ENCODE peak calls at places on chromosomes 2 and 18, in ten cellular contexts. Q is GM12878, N is H1, Z is neuronal stem cell, P is mammary epithelial cell, J is GM23248, X is DND-41, A is endodermal cell, E is neural progenitor cell, K is Karpas-422. H is an unnamed sample.

GRCh38 chr2:156343096-156343939 is 10.8 kb upstream of the NR4A2 start:
- DNase-seq in Q (no peak), N (no peak), Z (no peak), P (no peak), J (no peak), X (no peak), A (no peak), E (no peak), K (no peak), H (no peak)

GRCh38 chr2:201960300-201960699 is 73.4 kb upstream of the FZD7 start:
- DNase-seq in Q (no peak), N (no peak), Z (no peak), P (no peak), J (no peak), X (no peak), A (no peak), E (no peak), K (peak; percentile 51), H (no peak)

GRCh38 chr18:78711316-78711715 is 268.3 kb upstream of the SALL3 start:
- DNase-seq in Q (no peak), N (no peak), Z (no peak), P (no peak), J (no peak), X (no peak), A (no peak), E (no peak), K (no peak), H (no peak)

GRCh38 chr2:136112949-136113766 is 4.8 kb downstream of the CXCR4 start:
- DNase-seq in Q (no peak), N (no peak), Z (no peak), P (no peak), J (no peak), X (no peak), A (no peak), E (no peak), K (no peak), H (no peak)

GRCh38 chr2:189370719-189371118 is 70.6 kb upstream of the WDR75 start:
- DNase-seq in Q (no peak), N (no peak), Z (no peak), P (peak; percentile 50), J (peak; percentile 75), X (no peak), A (no peak), E (no peak), K (no peak), H (no peak)

GRCh38 chr18:53534695-53535094 is 689.8 kb downstream of the MBD2 start:
- DNase-seq in Q (no peak), N (no peak), Z (no peak), P (no peak), J (peak; percentile 3), X (no peak), A (no peak), E (no peak), K (no peak), H (no peak)

GRCh38 chr2:60880633-60880987 is 764 bp upstream of the REL start:
- DNase-seq in Q (no peak), N (no peak), Z (peak; percentile 4), P (no peak), J (peak; percentile 60), X (no peak), A (no peak), E (no peak), K (no peak), H (peak; percentile 61)

GRCh38 chr2:135916232-135916631 is 40.0 kb upstream of the MCM6 start:
- DNase-seq in Q (no peak), N (no peak), Z (peak; percentile 11), P (peak; percentile 15), J (peak; percentile 51), X (no peak), A (no peak), E (peak; percentile 20), K (peak; percentile 78), H (peak; percentile 58)

GRCh38 chr18:59142274-59142673 is 2.6 kb downstream of the SEC11C start:
- DNase-seq in Q (peak; percentile 44), N (no peak), Z (no peak), P (no peak), J (no peak), X (no peak), A (no peak), E (no peak), K (peak; percentile 51), H (no peak)

GRCh38 chr18:50847192-50847591 is 27.4 kb upstream of the MRO start:
- DNase-seq in Q (no peak), N (no peak), Z (no peak), P (no peak), J (peak; percentile 87), X (no peak), A (no peak), E (no peak), K (no peak), H (no peak)

GRCh38 chr2:163348843-163349395 is 386.9 kb downstream of the FIGN start:
- DNase-seq in Q (no peak), N (no peak), Z (peak; percentile 56), P (peak; percentile 23), J (peak; percentile 16), X (no peak), A (peak; percentile 45), E (peak; percentile 42), K (peak; percentile 41), H (peak; percentile 57)

GRCh38 chr2:234994340-234995321 is 42.8 kb downstream of the SH3BP4 start:
- DNase-seq in Q (no peak), N (no peak), Z (no peak), P (no peak), J (no peak), X (no peak), A (peak; percentile 60), E (peak; percentile 70), K (no peak), H (no peak)

DNA sequence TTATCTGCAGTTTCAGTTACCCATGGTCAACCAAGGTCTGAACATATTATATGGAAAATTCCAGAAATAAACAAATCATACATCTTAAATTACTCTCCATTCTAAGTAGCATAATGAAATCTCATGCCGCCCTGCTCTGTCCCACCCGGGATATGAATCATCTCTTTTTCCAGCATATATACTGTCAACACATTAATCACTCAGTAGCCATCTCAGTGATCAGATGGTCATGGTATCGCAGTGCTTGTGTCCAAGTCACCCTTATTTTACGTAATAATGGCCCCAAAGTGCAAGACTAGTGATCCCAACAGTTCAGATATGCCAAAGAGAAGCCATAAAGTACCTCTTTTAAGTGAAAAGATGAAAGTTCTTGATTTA is 43.8 kb downstream of the OSBPL6 start:
- DNase-seq in Q (no peak), N (no peak), Z (no peak), P (peak; percentile 43), J (peak; percentile 59), X (no peak), A (no peak), E (no peak), K (no peak), H (peak; percentile 19)
- H3K9ac ChIP-seq in Q (no peak overlapping the region), N (no peak overlapping the region), Z (no peak overlapping the region), P (no peak overlapping the region), J (no peak overlapping the region), X (no peak overlapping the region), A (no peak overlapping the region), E (no peak overlapping the region), K (no peak overlapping the region), H (no peak overlapping the region)

DNA sequence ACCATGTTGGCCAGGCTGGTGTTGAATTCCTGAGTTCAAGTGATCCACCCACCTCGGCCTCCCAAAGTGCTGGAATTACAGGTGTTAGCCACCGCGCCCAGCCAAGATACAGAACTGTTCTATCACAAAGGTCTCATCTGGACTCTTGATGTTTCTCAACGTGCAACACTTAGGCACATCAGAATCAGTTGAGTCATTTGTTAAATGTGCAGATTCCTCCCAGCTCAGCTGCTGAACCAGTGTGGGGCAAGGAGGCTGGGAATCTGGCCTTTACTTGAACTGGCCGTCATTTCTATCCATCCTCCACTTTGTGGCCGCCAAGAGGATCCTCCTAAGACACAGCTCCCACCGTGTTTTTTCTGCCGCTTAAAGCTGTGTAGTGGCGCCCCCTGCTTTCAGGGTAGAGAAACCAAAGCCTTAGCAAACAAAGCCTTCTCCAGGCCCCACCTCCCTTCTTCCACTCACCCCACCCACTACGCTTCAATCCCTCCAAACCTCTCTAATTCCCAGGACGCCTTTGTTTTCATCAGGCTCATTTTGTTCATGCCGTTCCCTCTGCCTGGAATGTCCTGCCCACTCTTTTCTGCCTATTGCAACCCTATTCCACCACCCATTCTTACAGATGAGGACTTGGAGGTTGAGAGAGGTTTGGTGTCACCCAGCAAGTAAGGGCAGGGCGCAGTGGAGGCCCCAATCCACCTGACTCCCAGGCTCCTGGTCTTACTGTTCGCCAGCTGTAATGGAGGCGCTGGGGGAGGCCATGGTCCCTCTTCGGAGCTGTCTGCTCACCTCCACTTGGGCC is 776 bp upstream of the SPEG start:
- DNase-seq in Q (no peak), N (peak; percentile 63), Z (no peak), P (no peak), J (peak; percentile 79), X (peak; percentile 41), A (peak; percentile 94), E (peak; percentile 83), K (peak; percentile 83), H (peak; percentile 26)
- H3K4me3 ChIP-seq in Q (no peak overlapping the region), N (peak overlapping the region; percentile 43), Z (no peak overlapping the region), P (no peak overlapping the region), J (no peak overlapping the region), X (no peak overlapping the region), A (no peak overlapping the region), E (peak overlapping the region; percentile 49), K (no peak overlapping the region), H (no peak overlapping the region)

DNA sequence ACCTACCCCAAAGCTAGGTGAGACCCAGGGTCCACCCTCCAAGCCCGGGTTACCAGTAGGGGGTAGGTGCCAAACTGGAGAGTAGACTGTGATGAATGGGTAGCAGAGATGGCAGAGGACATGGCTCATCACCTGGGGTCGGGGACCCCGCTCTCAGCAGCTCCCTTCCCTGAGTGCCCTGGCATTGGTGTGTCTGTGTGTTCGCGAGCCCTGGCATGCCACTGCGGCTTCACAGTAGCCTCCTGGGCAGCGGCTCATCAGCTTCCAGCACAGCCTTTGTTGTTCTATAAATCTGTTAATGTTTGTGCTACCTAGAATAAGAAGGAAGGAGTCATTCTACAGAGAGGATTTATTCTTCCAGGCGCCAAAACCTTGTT is 62.6 kb upstream of the ALPP start:
- DNase-seq in Q (no peak), N (no peak), Z (no peak), P (peak; percentile 62), J (no peak), X (no peak), A (peak; percentile 38), E (no peak), K (no peak), H (no peak)
- H3K4me1 ChIP-seq in Q (peaks cover 15% of the 10 kb centered on the region), N (no peaks in the 10 kb centered on the region), Z (no peaks in the 10 kb centered on the region), P (peaks cover 33% of the 10 kb centered on the region), J (peaks cover 10% of the 10 kb centered on the region), X (peaks cover 43% of the 10 kb centered on the region), A (peaks cover 8% of the 10 kb centered on the region), E (no peaks in the 10 kb centered on the region), K (no peaks in the 10 kb centered on the region), H (no peaks in the 10 kb centered on the region)

DNA sequence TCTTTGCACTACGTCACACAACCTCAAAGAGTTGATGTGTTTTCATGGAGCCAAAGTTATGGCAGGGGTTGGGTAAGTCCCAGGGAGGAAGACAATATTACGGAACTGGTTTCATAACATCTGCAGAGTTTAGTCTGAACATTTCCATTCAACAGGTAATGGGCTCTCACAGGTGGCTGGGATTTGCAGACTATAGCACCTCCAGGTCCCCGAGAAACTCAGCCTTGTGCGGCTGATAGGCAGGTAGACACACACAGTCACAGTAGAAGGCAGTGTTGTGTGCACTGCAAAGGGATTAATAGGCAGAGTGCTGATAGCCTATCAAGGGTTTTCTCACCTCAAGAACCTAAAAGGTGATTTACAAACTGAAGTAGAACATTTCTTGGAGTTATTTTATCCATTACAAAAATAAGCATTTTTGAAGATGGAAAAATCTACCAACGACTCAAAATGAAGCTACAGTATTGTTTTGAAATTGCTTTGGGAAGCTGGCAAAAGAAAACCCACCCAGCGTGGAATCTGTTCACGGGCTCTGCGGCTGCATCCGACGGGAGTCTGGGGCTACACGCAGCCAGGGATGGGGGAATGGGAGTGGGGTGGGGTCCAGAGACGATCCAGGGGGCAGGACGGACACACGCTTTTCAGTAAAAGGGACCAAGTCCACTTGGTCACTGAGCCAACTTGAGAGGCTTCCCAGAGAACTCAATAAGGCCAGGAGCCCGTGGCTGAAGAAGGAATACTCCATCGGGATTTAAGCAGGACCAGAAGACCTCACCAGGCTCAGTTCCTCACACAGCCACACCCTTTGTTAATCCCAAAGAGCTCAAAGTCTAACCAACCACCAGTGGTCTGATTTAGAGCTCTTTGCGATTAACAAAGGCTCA is 82.9 kb downstream of the CHRNA1 start:
- DNase-seq in Q (no peak), N (no peak), Z (no peak), P (no peak), J (peak; percentile 76), X (no peak), A (peak; percentile 69), E (peak; percentile 56), K (no peak), H (peak; percentile 71)
- H3K9ac ChIP-seq in Q (peak overlapping the region; percentile 64), N (no peak overlapping the region), Z (no peak overlapping the region), P (no peak overlapping the region), J (peak overlapping the region; percentile 96), X (peak overlapping the region; percentile 90), A (peak overlapping the region; percentile 51), E (no peak overlapping the region), K (peak overlapping the region; percentile 92), H (peak overlapping the region; percentile 93)